ENCODE peak calls at places on chromosomes 3 and 15, in four cellular contexts. One of them, this sample, is unnamed.
A peak's percentile ranks its signal among the peaks of the same experiment; 100 is the strongest.

GRCh38 chr3:182979103-182979697 is 1.1 kb downstream of the DCUN1D1 start:
- DNase-seq in cardiac muscle cell: peak; percentile 25
- DNase-seq in fibroblast of lung: no peak
- DNase-seq in NT2/D1: no peak
- DNase-seq in this sample: no peak

GRCh38 chr3:15527031-15527459 is 5.5 kb upstream of the COLQ start:
- DNase-seq in cardiac muscle cell: peak; percentile 62
- DNase-seq in fibroblast of lung: peak; percentile 8
- DNase-seq in NT2/D1: peak; percentile 51
- DNase-seq in this sample: no peak

GRCh38 chr15:36818260-36818659 is 238.8 kb downstream of the CDIN1 start:
- DNase-seq in cardiac muscle cell: no peak
- DNase-seq in fibroblast of lung: no peak
- DNase-seq in NT2/D1: no peak
- DNase-seq in this sample: no peak

GRCh38 chr3:49536875-49537533 is 17.3 kb upstream of the BSN start:
- DNase-seq in cardiac muscle cell: no peak
- DNase-seq in fibroblast of lung: no peak
- DNase-seq in NT2/D1: no peak
- DNase-seq in this sample: no peak

GRCh38 chr15:38867556-38867955 is 302.9 kb upstream of the RASGRP1 start:
- DNase-seq in cardiac muscle cell: no peak
- DNase-seq in fibroblast of lung: no peak
- DNase-seq in NT2/D1: no peak
- DNase-seq in this sample: no peak

GRCh38 chr3:16427309-16427965 is 86.1 kb downstream of the RFTN1 start:
- DNase-seq in cardiac muscle cell: peak; percentile 14
- DNase-seq in fibroblast of lung: peak; percentile 98
- DNase-seq in NT2/D1: no peak
- DNase-seq in this sample: peak; percentile 93

GRCh38 chr3:17481116-17481515 is 261.3 kb downstream of the TBC1D5 start:
- DNase-seq in cardiac muscle cell: no peak
- DNase-seq in fibroblast of lung: no peak
- DNase-seq in NT2/D1: no peak
- DNase-seq in this sample: no peak

GRCh38 chr15:62873203-62873602 is 169.3 kb upstream of the TPM1 start:
- DNase-seq in cardiac muscle cell: no peak
- DNase-seq in fibroblast of lung: no peak
- DNase-seq in NT2/D1: no peak
- DNase-seq in this sample: no peak

GRCh38 chr3:119301001-119301400 is 6.8 kb downstream of the ARHGAP31 start:
- DNase-seq in cardiac muscle cell: no peak
- DNase-seq in fibroblast of lung: no peak
- DNase-seq in NT2/D1: no peak
- DNase-seq in this sample: no peak

GRCh38 chr3:56864886-56865527 is 63.3 kb upstream of the ARHGEF3 start:
- DNase-seq in cardiac muscle cell: no peak
- DNase-seq in fibroblast of lung: no peak
- DNase-seq in NT2/D1: no peak
- DNase-seq in this sample: no peak

GRCh38 chr15:38782156-38782555 is 217.5 kb upstream of the RASGRP1 start:
- DNase-seq in cardiac muscle cell: no peak
- DNase-seq in fibroblast of lung: no peak
- DNase-seq in NT2/D1: no peak
- DNase-seq in this sample: no peak

GRCh38 chr3:81910244-81910852 is 148.9 kb upstream of the GBE1 start:
- DNase-seq in cardiac muscle cell: peak; percentile 56
- DNase-seq in fibroblast of lung: peak; percentile 44
- DNase-seq in NT2/D1: peak; percentile 16
- DNase-seq in this sample: no peak

GRCh38 chr3:153173758-153174516 is 11.9 kb downstream of the RAP2B start:
- DNase-seq in cardiac muscle cell: no peak
- DNase-seq in fibroblast of lung: no peak
- DNase-seq in NT2/D1: no peak
- DNase-seq in this sample: peak; percentile 25

GRCh38 chr3:108130705-108131104 is 39.9 kb upstream of the CD47 start:
- DNase-seq in cardiac muscle cell: no peak
- DNase-seq in fibroblast of lung: peak; percentile 58
- DNase-seq in NT2/D1: no peak
- DNase-seq in this sample: no peak

GRCh38 chr3:98013428-98014349 is 21.4 kb downstream of the GABRR3 start:
- DNase-seq in cardiac muscle cell: no peak
- DNase-seq in fibroblast of lung: peak; percentile 79
- DNase-seq in NT2/D1: no peak
- DNase-seq in this sample: no peak

GRCh38 chr15:82139823-82140268 is 94.0 kb upstream of the MEX3B start:
- DNase-seq in cardiac muscle cell: peak; percentile 58
- DNase-seq in fibroblast of lung: peak; percentile 72
- DNase-seq in NT2/D1: no peak
- DNase-seq in this sample: no peak

GRCh38 chr3:133855772-133856171 is 39.9 kb downstream of the RAB6B start:
- DNase-seq in cardiac muscle cell: no peak
- DNase-seq in fibroblast of lung: no peak
- DNase-seq in NT2/D1: no peak
- DNase-seq in this sample: no peak

GRCh38 chr3:161420746-161421145 is 49.4 kb upstream of the SPTSSB start:
- DNase-seq in cardiac muscle cell: no peak
- DNase-seq in fibroblast of lung: no peak
- DNase-seq in NT2/D1: peak; percentile 50
- DNase-seq in this sample: no peak

GRCh38 chr3:188468672-188469071 is 314.7 kb downstream of the LPP start:
- DNase-seq in cardiac muscle cell: no peak
- DNase-seq in fibroblast of lung: no peak
- DNase-seq in NT2/D1: no peak
- DNase-seq in this sample: peak; percentile 9

GRCh38 chr3:195761503-195762248 is 40.9 kb downstream of the MUC20 start:
- DNase-seq in cardiac muscle cell: no peak
- DNase-seq in fibroblast of lung: no peak
- DNase-seq in NT2/D1: no peak
- DNase-seq in this sample: no peak

GRCh38 chr3:174955513-174956001 is 96.4 kb downstream of the NAALADL2 start:
- DNase-seq in cardiac muscle cell: no peak
- DNase-seq in fibroblast of lung: no peak
- DNase-seq in NT2/D1: no peak
- DNase-seq in this sample: no peak

GRCh38 chr3:112972158-112972557 is 2.7 kb downstream of the CD200R1 start:
- DNase-seq in cardiac muscle cell: no peak
- DNase-seq in fibroblast of lung: no peak
- DNase-seq in NT2/D1: no peak
- DNase-seq in this sample: no peak

GRCh38 chr3:112974178-112974517 is 755 bp downstream of the CD200R1 start:
- DNase-seq in cardiac muscle cell: no peak
- DNase-seq in fibroblast of lung: no peak
- DNase-seq in NT2/D1: no peak
- DNase-seq in this sample: no peak

GRCh38 chr3:112974894-112975293 is at the start of gene CD200R1:
- DNase-seq in cardiac muscle cell: no peak
- DNase-seq in fibroblast of lung: no peak
- DNase-seq in NT2/D1: no peak
- DNase-seq in this sample: no peak

GRCh38 chr3:112976001-112976400 is 1.1 kb upstream of the CD200R1 start:
- DNase-seq in cardiac muscle cell: no peak
- DNase-seq in fibroblast of lung: no peak
- DNase-seq in NT2/D1: no peak
- DNase-seq in this sample: no peak

DNA sequence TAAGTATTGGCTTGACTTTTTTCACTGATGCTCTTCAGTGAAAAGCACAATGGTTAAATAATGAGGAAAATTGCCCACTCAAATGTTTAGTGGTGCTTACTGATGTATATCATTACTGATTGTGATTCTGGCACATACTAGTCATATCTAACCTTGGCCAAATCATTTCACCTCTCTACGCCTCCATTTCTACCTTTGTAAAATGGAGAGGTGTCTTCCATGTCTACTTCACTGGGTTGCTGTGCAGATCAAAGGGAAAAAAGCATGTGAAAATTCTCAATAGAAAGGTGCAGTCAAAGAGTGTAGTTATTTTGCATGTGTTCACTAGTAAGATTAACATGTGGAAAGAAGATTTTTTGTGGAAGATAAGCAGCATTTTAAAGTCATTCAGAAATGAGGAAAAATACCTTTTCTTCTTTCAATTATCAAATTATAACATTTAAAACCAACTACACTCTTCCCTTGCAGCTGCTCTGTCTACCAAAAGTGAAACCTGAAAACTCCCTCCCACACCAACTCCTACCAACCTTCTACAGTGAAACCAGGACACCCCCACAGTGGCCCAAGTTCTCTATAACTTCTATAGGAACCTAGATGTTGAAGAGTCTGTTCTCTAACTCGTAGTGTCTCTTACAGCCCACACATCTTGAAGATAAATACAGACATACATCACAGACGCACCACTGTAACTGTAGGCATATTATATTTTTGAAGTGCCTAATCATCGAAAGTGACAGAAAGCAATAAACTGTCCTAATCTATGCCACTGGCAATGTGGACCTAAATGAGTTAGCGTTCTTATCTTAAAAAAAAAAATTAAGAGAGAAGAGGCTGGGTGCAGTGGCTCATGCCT is 1.4 kb downstream of the CD200R1 start:
- DNase-seq in cardiac muscle cell: no peak
- DNase-seq in fibroblast of lung: no peak
- DNase-seq in NT2/D1: no peak
- DNase-seq in this sample: no peak
- H3K4me3 ChIP-seq in cardiac muscle cell: no peak overlapping the region
- H3K4me3 ChIP-seq in fibroblast of lung: no peak overlapping the region
- H3K4me3 ChIP-seq in NT2/D1: no peak overlapping the region
- H3K4me3 ChIP-seq in this sample: no peak overlapping the region

DNA sequence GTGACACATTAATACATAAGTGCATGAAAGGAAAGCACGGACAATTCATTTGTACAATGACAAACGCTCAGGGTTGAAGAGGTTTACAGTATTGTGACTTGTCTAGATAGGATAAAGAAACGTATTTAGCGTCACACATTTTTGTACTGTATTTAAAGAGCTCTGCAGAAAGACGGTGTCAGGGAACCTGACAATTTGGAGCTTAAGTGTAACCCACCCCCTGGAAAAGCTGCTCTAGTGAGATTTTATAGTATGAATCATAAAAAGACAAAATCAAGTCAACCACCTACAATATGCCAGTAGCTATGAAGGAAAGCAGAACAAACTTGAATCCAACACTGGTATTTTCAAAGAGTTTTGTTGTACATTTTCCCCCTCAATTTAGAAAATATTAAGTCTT is 5.6 kb downstream of the TRA2B start:
- DNase-seq in cardiac muscle cell: no peak
- DNase-seq in fibroblast of lung: no peak
- DNase-seq in NT2/D1: no peak
- DNase-seq in this sample: no peak
- H3K4me3 ChIP-seq in cardiac muscle cell: peak overlapping the region; percentile 97
- H3K4me3 ChIP-seq in fibroblast of lung: peak overlapping the region; percentile 99
- H3K4me3 ChIP-seq in NT2/D1: no peak overlapping the region
- H3K4me3 ChIP-seq in this sample: peak overlapping the region; percentile 35

DNA sequence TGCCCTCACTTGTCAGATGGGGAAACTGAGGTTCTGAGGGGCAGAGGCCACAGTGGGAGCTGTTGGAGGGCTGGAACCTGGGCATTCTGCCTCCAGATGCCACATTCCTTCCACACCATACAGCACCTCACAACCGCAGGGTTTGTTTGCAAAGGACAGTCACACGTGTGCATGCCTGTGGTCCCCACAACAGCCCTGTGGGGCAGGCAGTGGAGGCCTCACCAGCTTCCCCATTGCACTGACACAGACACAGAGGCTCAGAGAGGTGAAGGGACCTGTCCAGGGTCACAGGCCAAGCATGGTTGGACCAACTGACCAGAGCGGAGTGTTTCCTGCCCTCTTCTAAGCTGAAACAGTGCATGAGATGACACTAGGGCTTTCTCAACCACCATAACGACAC is 75.2 kb upstream of the SEC13 start:
- DNase-seq in cardiac muscle cell: no peak
- DNase-seq in fibroblast of lung: no peak
- DNase-seq in NT2/D1: no peak
- DNase-seq in this sample: no peak
- H3K4me3 ChIP-seq in cardiac muscle cell: no peak overlapping the region
- H3K4me3 ChIP-seq in fibroblast of lung: no peak overlapping the region
- H3K4me3 ChIP-seq in NT2/D1: no peak overlapping the region
- H3K4me3 ChIP-seq in this sample: no peak overlapping the region

GRCh38 chr15:92435145-92435544 is 41.5 kb downstream of the ST8SIA2 start:
- DNase-seq in cardiac muscle cell: no peak
- DNase-seq in fibroblast of lung: no peak
- DNase-seq in NT2/D1: no peak
- DNase-seq in this sample: no peak

GRCh38 chr15:92425578-92426225 is 32.0 kb downstream of the ST8SIA2 start:
- DNase-seq in cardiac muscle cell: peak; percentile 44
- DNase-seq in fibroblast of lung: no peak
- DNase-seq in NT2/D1: no peak
- DNase-seq in this sample: no peak

GRCh38 chr15:92430067-92430435 is 36.4 kb downstream of the ST8SIA2 start:
- DNase-seq in cardiac muscle cell: no peak
- DNase-seq in fibroblast of lung: no peak
- DNase-seq in NT2/D1: no peak
- DNase-seq in this sample: no peak

GRCh38 chr15:92429378-92430066 is 35.8 kb downstream of the ST8SIA2 start:
- DNase-seq in cardiac muscle cell: no peak
- DNase-seq in fibroblast of lung: peak; percentile 71
- DNase-seq in NT2/D1: peak; percentile 55
- DNase-seq in this sample: peak; percentile 36
- H3K4me3 ChIP-seq in cardiac muscle cell: no peak overlapping the region
- H3K4me3 ChIP-seq in fibroblast of lung: no peak overlapping the region
- H3K4me3 ChIP-seq in NT2/D1: no peak overlapping the region
- H3K4me3 ChIP-seq in this sample: no peak overlapping the region

DNA sequence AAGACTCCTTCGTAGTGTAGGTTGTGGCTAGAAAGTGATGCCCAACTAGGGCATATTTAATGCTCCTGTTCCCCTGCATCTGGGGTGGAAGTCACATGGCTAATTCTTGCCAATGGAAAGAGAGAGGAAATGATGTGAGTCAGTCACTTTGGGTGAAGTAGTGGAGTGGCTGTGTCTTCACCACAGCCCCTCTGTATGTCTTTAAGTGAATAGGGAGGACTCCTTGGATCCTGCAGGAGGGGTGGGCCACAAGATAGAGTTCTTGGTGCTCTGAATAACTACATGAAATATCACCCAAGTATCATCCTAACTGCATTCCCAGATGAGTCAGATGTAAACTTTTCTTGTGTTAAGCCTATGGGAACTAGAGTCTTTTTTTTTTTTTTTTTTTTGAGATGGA is 17.8 kb upstream of the MB21D2 start:
- DNase-seq in cardiac muscle cell: no peak
- DNase-seq in fibroblast of lung: no peak
- DNase-seq in NT2/D1: no peak
- DNase-seq in this sample: no peak
- H3K4me3 ChIP-seq in cardiac muscle cell: no peak overlapping the region
- H3K4me3 ChIP-seq in fibroblast of lung: no peak overlapping the region
- H3K4me3 ChIP-seq in NT2/D1: no peak overlapping the region
- H3K4me3 ChIP-seq in this sample: no peak overlapping the region

GRCh38 chr15:55254916-55255679 is 34.5 kb downstream of the RAB27A start:
- DNase-seq in cardiac muscle cell: no peak
- DNase-seq in fibroblast of lung: no peak
- DNase-seq in NT2/D1: no peak
- DNase-seq in this sample: no peak
- H3K4me3 ChIP-seq in cardiac muscle cell: no peak overlapping the region
- H3K4me3 ChIP-seq in fibroblast of lung: peak overlapping the region; percentile 33
- H3K4me3 ChIP-seq in NT2/D1: no peak overlapping the region
- H3K4me3 ChIP-seq in this sample: no peak overlapping the region

GRCh38 chr3:44235604-44236484 is 5.8 kb upstream of the TOPAZ1 start:
- DNase-seq in cardiac muscle cell: peak; percentile 87
- DNase-seq in fibroblast of lung: peak; percentile 87
- DNase-seq in NT2/D1: peak; percentile 77
- DNase-seq in this sample: peak; percentile 71
- H3K4me3 ChIP-seq in cardiac muscle cell: no peak overlapping the region
- H3K4me3 ChIP-seq in fibroblast of lung: no peak overlapping the region
- H3K4me3 ChIP-seq in NT2/D1: no peak overlapping the region
- H3K4me3 ChIP-seq in this sample: no peak overlapping the region

GRCh38 chr3:25428003-25428861 is at the start of gene RARB:
- DNase-seq in cardiac muscle cell: peak; percentile 93
- DNase-seq in fibroblast of lung: peak; percentile 97
- DNase-seq in NT2/D1: peak; percentile 52
- DNase-seq in this sample: peak; percentile 75
- H3K4me3 ChIP-seq in cardiac muscle cell: peak within 1 kb of the TSS; percentile 81
- H3K4me3 ChIP-seq in fibroblast of lung: peak within 1 kb of the TSS; percentile 82
- H3K4me3 ChIP-seq in NT2/D1: peak within 1 kb of the TSS; percentile 22
- H3K4me3 ChIP-seq in this sample: peak within 1 kb of the TSS; percentile 56